ENCODE peak calls at places on chromosomes 16 and 17, in seven cellular contexts. P is neuronal stem cell, Q is IMR-90, S is H1, U is H9, M is mesendoderm, E is trophoblast cell. W is an unnamed sample.

GRCh38 chr16:9136596-9136995 is 45.2 kb downstream of the HAPSTR1 start:
- DNase-seq in P (no peak), Q (no peak), S (no peak), U (no peak), M (no peak), E (no peak), W (no peak)

GRCh38 chr16:47643610-47644009 is 182.5 kb downstream of the PHKB start:
- DNase-seq in P (no peak), Q (no peak), S (no peak), U (no peak), M (peak), E (no peak), W (peak)

GRCh38 chr16:23710008-23710407 is 3.0 kb downstream of the ERN2 start:
- DNase-seq in P (no peak), Q (no peak), S (no peak), U (no peak), M (no peak), E (no peak), W (no peak)

GRCh38 chr16:27859020-27859419 is 204.5 kb downstream of the GSG1L start:
- DNase-seq in P (no peak), Q (no peak), S (peak), U (peak), M (peak), E (no peak), W (no peak)

GRCh38 chr17:82257473-82257872 is 16.0 kb downstream of the CSNK1D start:
- DNase-seq in P (no peak), Q (no peak), S (no peak), U (peak), M (peak), E (peak), W (no peak)

GRCh38 chr17:81044764-81045589 is 10.0 kb downstream of the BAIAP2 start:
- DNase-seq in P (no peak), Q (peak), S (no peak), U (no peak), M (no peak), E (peak), W (peak)

GRCh38 chr16:75207831-75208230 is 870 bp upstream of the CTRB2 start:
- DNase-seq in P (no peak), Q (no peak), S (no peak), U (no peak), M (no peak), E (peak), W (no peak)

GRCh38 chr16:80466024-80466986 is 74.5 kb upstream of the DYNLRB2 start:
- DNase-seq in P (peak), Q (peak), S (peak), U (peak), M (peak), E (peak), W (peak)

GRCh38 chr17:44759096-44759915 is 518 bp downstream of the ADAM11 start:
- DNase-seq in P (no peak), Q (no peak), S (no peak), U (peak), M (no peak), E (no peak), W (no peak)

GRCh38 chr16:85750827-85751641 is at the start of gene C16orf74:
- DNase-seq in P (no peak), Q (peak), S (no peak), U (no peak), M (no peak), E (peak), W (peak)

GRCh38 chr17:8788998-8789397 is 10.2 kb downstream of the MFSD6L start:
- DNase-seq in P (no peak), Q (no peak), S (no peak), U (no peak), M (no peak), E (no peak), W (no peak)

GRCh38 chr16:66334856-66335255 is 31.6 kb upstream of the CDH5 start:
- DNase-seq in P (no peak), Q (no peak), S (no peak), U (no peak), M (no peak), E (no peak), W (no peak)

GRCh38 chr17:36494674-36495073 is 8.2 kb downstream of the ZNHIT3 start:
- DNase-seq in P (no peak), Q (no peak), S (no peak), U (no peak), M (no peak), E (no peak), W (no peak)

GRCh38 chr16:11141409-11142260 is 114.4 kb downstream of the SOCS1 start:
- DNase-seq in P (no peak), Q (no peak), S (no peak), U (no peak), M (peak), E (no peak), W (no peak)

GRCh38 chr16:24216961-24217360 is 39.2 kb upstream of the CACNG3 start:
- DNase-seq in P (no peak), Q (no peak), S (no peak), U (no peak), M (no peak), E (no peak), W (no peak)

GRCh38 chr17:29682987-29683386 is 60.3 kb upstream of the CORO6 start:
- DNase-seq in P (peak), Q (no peak), S (no peak), U (no peak), M (peak), E (no peak), W (no peak)

GRCh38 chr17:81898029-81898866 is 3.8 kb upstream of the NPB start:
- DNase-seq in P (no peak), Q (peak), S (no peak), U (no peak), M (peak), E (peak), W (peak)

GRCh38 chr16:27333549-27333948 is 19.8 kb downstream of the IL4R start:
- DNase-seq in P (no peak), Q (no peak), S (no peak), U (no peak), M (no peak), E (no peak), W (no peak)

GRCh38 chr17:63838586-63839184 is 3.8 kb downstream of the SMARCD2 start:
- DNase-seq in P (no peak), Q (peak), S (no peak), U (no peak), M (peak), E (peak), W (peak)

GRCh38 chr16:55842369-55843104 is 9.6 kb upstream of the CES1 start:
- DNase-seq in P (peak), Q (peak), S (peak), U (no peak), M (peak), E (peak), W (peak)

GRCh38 chr16:66278604-66279262 is 87.8 kb upstream of the CDH5 start:
- DNase-seq in P (no peak), Q (no peak), S (peak), U (peak), M (peak), E (peak), W (no peak)

GRCh38 chr17:28065706-28066105 is 23.2 kb downstream of the NLK start:
- DNase-seq in P (no peak), Q (peak), S (no peak), U (no peak), M (no peak), E (no peak), W (no peak)

GRCh38 chr17:18070861-18071340 is 16.8 kb upstream of the DRG2 start:
- DNase-seq in P (no peak), Q (peak), S (no peak), U (peak), M (peak), E (no peak), W (peak)

GRCh38 chr17:45042346-45043120 is 8.9 kb downstream of the DCAKD start:
- DNase-seq in P (no peak), Q (no peak), S (no peak), U (no peak), M (no peak), E (no peak), W (no peak)

GRCh38 chr17:1232786-1233185 is 37.5 kb upstream of the BHLHA9 start:
- DNase-seq in P (no peak), Q (peak), S (no peak), U (no peak), M (no peak), E (no peak), W (peak)

GRCh38 chr16:23016372-23016771 is 132.9 kb downstream of the USP31 start:
- DNase-seq in P (no peak), Q (no peak), S (no peak), U (no peak), M (no peak), E (no peak), W (no peak)

GRCh38 chr17:49646391-49647255 is 31.3 kb downstream of the SPOP start:
- DNase-seq in P (no peak), Q (peak), S (no peak), U (peak), M (peak), E (peak), W (peak)

GRCh38 chr16:180921-181667 is 835 bp downstream of the HBQ1 start:
- DNase-seq in P (peak), Q (peak), S (peak), U (peak), M (peak), E (peak), W (peak)

GRCh38 chr16:75550211-75550662 is 5.8 kb downstream of the TMEM231 start:
- DNase-seq in P (no peak), Q (peak), S (no peak), U (peak), M (peak), E (peak), W (peak)

GRCh38 chr16:16163571-16163970 is 59.7 kb downstream of the ABCC6 start:
- DNase-seq in P (no peak), Q (no peak), S (no peak), U (no peak), M (no peak), E (no peak), W (no peak)

GRCh38 chr17:75065562-75066151 is 18.6 kb downstream of the KCTD2 start:
- DNase-seq in P (no peak), Q (no peak), S (no peak), U (no peak), M (no peak), E (no peak), W (peak)

GRCh38 chr17:79183221-79184158 is 108.9 kb downstream of the ENGASE start:
- DNase-seq in P (peak), Q (no peak), S (peak), U (peak), M (peak), E (no peak), W (peak)

GRCh38 chr16:4689864-4690704 is 3.3 kb upstream of the NUDT16L1 start:
- DNase-seq in P (no peak), Q (no peak), S (no peak), U (no peak), M (no peak), E (no peak), W (no peak)

GRCh38 chr16:27481282-27481934 is 68.3 kb downstream of the GTF3C1 start:
- DNase-seq in P (no peak), Q (no peak), S (no peak), U (no peak), M (no peak), E (no peak), W (no peak)

GRCh38 chr17:27321372-27321771 is 27.5 kb downstream of the WSB1 start:
- DNase-seq in P (no peak), Q (no peak), S (peak), U (peak), M (no peak), E (no peak), W (no peak)

GRCh38 chr17:83079340-83079747 is at the start of gene METRNL:
- DNase-seq in P (peak), Q (peak), S (peak), U (peak), M (peak), E (no peak), W (peak)

GRCh38 chr17:71764507-71764906 is 356.3 kb upstream of the SOX9 start:
- DNase-seq in P (peak), Q (no peak), S (peak), U (peak), M (peak), E (no peak), W (peak)

GRCh38 chr17:34503804-34504203 is 75.6 kb upstream of the TMEM132E start:
- DNase-seq in P (no peak), Q (no peak), S (no peak), U (no peak), M (no peak), E (peak), W (no peak)

GRCh38 chr16:78130083-78130608 is 30.7 kb downstream of the WWOX start:
- DNase-seq in P (no peak), Q (no peak), S (no peak), U (no peak), M (no peak), E (no peak), W (no peak)

GRCh38 chr16:78127130-78127529 is 27.7 kb downstream of the WWOX start:
- DNase-seq in P (no peak), Q (peak), S (no peak), U (no peak), M (no peak), E (no peak), W (peak)

GRCh38 chr16:78130950-78131349 is 31.5 kb downstream of the WWOX start:
- DNase-seq in P (no peak), Q (no peak), S (no peak), U (no peak), M (no peak), E (no peak), W (no peak)

GRCh38 chr16:78129349-78129748 is 29.9 kb downstream of the WWOX start:
- DNase-seq in P (no peak), Q (no peak), S (no peak), U (no peak), M (no peak), E (no peak), W (no peak)

GRCh38 chr16:78128920-78129319 is 29.5 kb downstream of the WWOX start:
- DNase-seq in P (no peak), Q (no peak), S (no peak), U (no peak), M (no peak), E (no peak), W (no peak)
- H3K23ac ChIP-seq in P (no peak), Q (no peak), S (no peak), U (no peak), M (no peak), E (no peak), W (no peak)

GRCh38 chr17:56970974-56971373 is 7.0 kb upstream of the SCPEP1 start:
- DNase-seq in P (no peak), Q (no peak), S (no peak), U (no peak), M (no peak), E (no peak), W (no peak)

GRCh38 chr17:56972111-56972730 is 5.7 kb upstream of the SCPEP1 start:
- DNase-seq in P (no peak), Q (no peak), S (no peak), U (no peak), M (no peak), E (no peak), W (no peak)

GRCh38 chr17:56974055-56974454 is 3.9 kb upstream of the SCPEP1 start:
- DNase-seq in P (no peak), Q (no peak), S (no peak), U (no peak), M (no peak), E (no peak), W (no peak)

GRCh38 chr17:56975656-56976055 is 2.3 kb upstream of the SCPEP1 start:
- DNase-seq in P (no peak), Q (no peak), S (no peak), U (no peak), M (no peak), E (no peak), W (no peak)

DNA sequence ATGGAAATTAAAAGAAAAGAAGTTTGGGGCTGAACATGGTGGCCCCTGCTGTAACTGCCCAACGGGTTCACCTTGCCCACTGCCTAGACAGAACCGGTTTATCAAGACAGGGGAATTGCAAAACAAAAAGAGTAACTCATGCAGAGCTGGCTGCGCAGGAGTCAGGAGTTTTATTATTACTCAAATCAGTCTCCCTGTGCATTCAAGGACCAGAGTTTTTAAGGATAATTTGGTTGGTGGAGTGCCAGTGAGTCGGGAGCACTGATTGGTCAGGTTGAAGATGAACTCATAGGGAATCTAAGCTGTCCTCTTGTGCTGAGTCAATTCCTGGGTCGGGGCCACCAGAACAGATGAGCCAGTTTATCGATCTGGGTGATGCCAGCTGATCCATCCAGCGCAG is 4.4 kb upstream of the SCPEP1 start:
- DNase-seq in P (no peak), Q (peak), S (no peak), U (no peak), M (no peak), E (no peak), W (no peak)
- H3K23ac ChIP-seq in P (no peak), Q (no peak), S (no peak), U (no peak), M (no peak), E (no peak), W (no peak)

GRCh38 chr17:6796017-6796886 is 20.2 kb downstream of the FBXO39 start:
- DNase-seq in P (no peak), Q (no peak), S (no peak), U (no peak), M (peak), E (no peak), W (no peak)

GRCh38 chr17:6797718-6798351 is 21.8 kb downstream of the FBXO39 start:
- DNase-seq in P (no peak), Q (no peak), S (no peak), U (no peak), M (no peak), E (no peak), W (no peak)

GRCh38 chr17:6796887-6797490 is 21.0 kb downstream of the FBXO39 start:
- DNase-seq in P (no peak), Q (no peak), S (no peak), U (no peak), M (no peak), E (no peak), W (no peak)

GRCh38 chr17:6789146-6789545 is 13.1 kb downstream of the FBXO39 start:
- DNase-seq in P (no peak), Q (no peak), S (no peak), U (no peak), M (no peak), E (no peak), W (no peak)

GRCh38 chr17:6793748-6794493 is 17.9 kb downstream of the FBXO39 start:
- DNase-seq in P (no peak), Q (no peak), S (no peak), U (no peak), M (no peak), E (no peak), W (no peak)
- H3K23ac ChIP-seq in P (no peak), Q (no peak), S (no peak), U (no peak), M (no peak), E (no peak), W (no peak)

DNA sequence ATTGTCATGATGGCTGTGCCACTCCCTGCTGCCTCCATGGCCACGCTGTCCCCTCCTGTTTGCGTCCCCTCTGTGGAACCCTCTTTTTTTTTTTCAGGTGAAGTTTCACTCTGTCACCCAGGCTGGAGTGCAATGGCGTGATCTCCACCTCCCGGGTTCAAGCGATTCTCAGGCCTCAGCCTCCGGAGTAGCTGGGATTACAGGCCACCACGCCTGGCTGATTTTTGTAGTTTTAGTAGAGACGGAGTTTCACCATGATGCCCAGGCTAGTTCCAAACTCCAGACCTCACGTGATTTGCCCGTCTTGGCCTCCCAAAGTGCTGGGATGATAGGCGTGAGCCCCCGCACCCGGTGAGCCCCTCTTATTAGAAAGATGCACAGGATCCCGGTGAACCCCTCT is 11.0 kb upstream of the UBE2I start:
- DNase-seq in P (no peak), Q (no peak), S (no peak), U (no peak), M (no peak), E (no peak), W (no peak)
- H3K23ac ChIP-seq in P (no peak), Q (no peak), S (no peak), U (no peak), M (no peak), E (no peak), W (no peak)

GRCh38 chr16:89471225-89471624 is 19.1 kb downstream of the ANKRD11 start:
- DNase-seq in P (no peak), Q (peak), S (no peak), U (no peak), M (peak), E (peak), W (peak)
- H3K23ac ChIP-seq in P (no peak), Q (no peak), S (no peak), U (no peak), M (no peak), E (no peak), W (no peak)

GRCh38 chr16:83727018-83727417 is 80.8 kb upstream of the HSBP1 start:
- DNase-seq in P (no peak), Q (peak), S (no peak), U (no peak), M (no peak), E (no peak), W (peak)
- H3K23ac ChIP-seq in P (no peak), Q (no peak), S (no peak), U (no peak), M (no peak), E (no peak), W (no peak)

W was measured in mesenchymal stem cell.